ENCODE peak calls at places on chromosome 4, in ten cellular contexts. C is stimulated activated CD4-positive, alpha-beta T cell treated with anti-CD3 and anti-CD28 coated beads, Interleukin-1b, Interleukin-23, amount 100 ng/mL, for 1 hour; L is iPS-NIHi11; U is HTR-8/SVneo; R is activated naive CD8-positive, alpha-beta T cell treated with anti-CD3 and anti-CD28 coated beads, Interleukin-2, amount 50 U/mL, for 16 hours; O is ELR; T is NCI-H2107; J is activated T-helper 1 cell treated with anti-CD3 and anti-CD28 coated beads, Interleukin-2, amount 50 U/mL, for 16 hours; W is GM10248; S is fibroblast of gingiva. K is an unnamed sample.

GRCh38 chr4:142845293-142846070 is 619 bp downstream of the INPP4B start:
- DNase-seq in L (peak), U (no peak), W (peak), J (no peak), S (no peak), R (no peak), C (no peak), O (peak), T (no peak), K (peak)

GRCh38 chr4:78496021-78496643 is 55.4 kb upstream of the ANXA3 start:
- DNase-seq in J (no peak), C (no peak), T (no peak), L (no peak), S (peak), W (no peak), U (no peak), O (no peak), R (no peak), K (no peak)

GRCh38 chr4:95534032-95534431 is 14.7 kb downstream of the UNC5C start:
- DNase-seq in U (no peak), W (no peak), R (no peak), C (no peak), L (no peak), O (no peak), J (no peak), T (no peak), S (no peak), K (no peak)

GRCh38 chr4:40200881-40201797 is 4.3 kb downstream of the RHOH start:
- DNase-seq in J (no peak), R (no peak), C (no peak), W (no peak), T (no peak), L (no peak), O (peak), S (peak), U (no peak), K (peak)

GRCh38 chr4:10605746-10606482 is 78.7 kb downstream of the CLNK start:
- DNase-seq in J (no peak), O (peak), C (no peak), S (no peak), T (no peak), U (no peak), L (no peak), W (no peak), R (no peak), K (peak)

GRCh38 chr4:32161382-32161781 is 1441.2 kb downstream of the PCDH7 start:
- DNase-seq in O (peak), S (no peak), W (no peak), J (no peak), T (no peak), C (no peak), L (no peak), R (no peak), U (no peak), K (peak)

GRCh38 chr4:1384675-1385372 is 21.4 kb downstream of the NKX1-1 start:
- DNase-seq in C (no peak), O (no peak), R (no peak), J (no peak), W (no peak), S (no peak), L (no peak), T (no peak), U (no peak), K (no peak)

GRCh38 chr4:154160925-154161324 is 330.7 kb downstream of the DCHS2 start:
- DNase-seq in O (no peak), S (no peak), R (no peak), J (no peak), W (no peak), C (no peak), U (no peak), T (no peak), L (no peak), K (no peak)

GRCh38 chr4:78776729-78777555 is 792 bp downstream of the BMP2K start:
- DNase-seq in S (peak), T (peak), R (peak), L (peak), O (peak), U (peak), C (peak), W (peak), J (peak), K (peak)

GRCh38 chr4:5051210-5051691 is at the start of gene STK32B:
- DNase-seq in J (no peak), C (no peak), O (peak), R (no peak), L (peak), S (peak), W (peak), T (no peak), U (peak), K (peak)

GRCh38 chr4:113004655-113005054 is 44.8 kb upstream of the ANK2 start:
- DNase-seq in L (no peak), U (no peak), C (no peak), O (no peak), T (no peak), R (no peak), W (no peak), J (no peak), S (no peak), K (no peak)

GRCh38 chr4:52627876-52628275 is 31.2 kb downstream of the USP46 start:
- DNase-seq in S (peak), O (no peak), L (no peak), U (no peak), J (no peak), C (no peak), W (no peak), T (no peak), R (no peak), K (no peak)

GRCh38 chr4:40956726-40957255 is 207.0 kb downstream of the NSUN7 start:
- DNase-seq in O (no peak), U (no peak), W (no peak), J (no peak), L (no peak), T (no peak), S (peak), R (no peak), C (no peak), K (no peak)

GRCh38 chr4:40719008-40719623 is 30.6 kb upstream of the NSUN7 start:
- DNase-seq in C (no peak), S (peak), J (no peak), O (peak), T (peak), L (peak), U (peak), R (no peak), W (peak), K (peak)

GRCh38 chr4:55358246-55358645 is 12.2 kb downstream of the SRD5A3 start:
- DNase-seq in W (no peak), L (no peak), T (no peak), J (no peak), O (no peak), C (no peak), U (no peak), S (no peak), R (no peak), K (no peak)

GRCh38 chr4:57148831-57149230 is 38.6 kb upstream of the IGFBP7 start:
- DNase-seq in R (no peak), W (no peak), C (no peak), S (peak), U (no peak), L (no peak), T (no peak), O (peak), J (no peak), K (peak)

GRCh38 chr4:8830611-8831200 is 40.9 kb downstream of the HMX1 start:
- DNase-seq in T (no peak), R (no peak), L (no peak), S (no peak), W (no peak), O (no peak), J (no peak), C (no peak), U (no peak), K (no peak)

GRCh38 chr4:6746721-6747689 is 31.0 kb downstream of the BLOC1S4 start:
- DNase-seq in J (no peak), C (no peak), W (no peak), T (no peak), U (no peak), O (no peak), R (no peak), L (peak), S (no peak), K (peak)

GRCh38 chr4:101419324-101420135 is 72.2 kb upstream of the PPP3CA start:
- DNase-seq in W (peak), T (no peak), S (peak), O (no peak), L (no peak), C (no peak), R (no peak), J (no peak), U (no peak), K (peak)

GRCh38 chr4:8538703-8539567 is 41.3 kb upstream of the GPR78 start:
- DNase-seq in O (peak), S (peak), C (no peak), T (no peak), J (no peak), U (peak), L (no peak), W (no peak), R (no peak), K (peak)

GRCh38 chr4:83216856-83217683 is 67.5 kb downstream of the COQ2 start:
- DNase-seq in J (no peak), U (no peak), L (no peak), R (no peak), O (no peak), S (no peak), T (no peak), C (no peak), W (no peak), K (no peak)

GRCh38 chr4:176187610-176188009 is 7.8 kb downstream of the SPATA4 start:
- DNase-seq in W (no peak), O (peak), L (no peak), U (no peak), C (no peak), T (no peak), J (no peak), R (no peak), S (peak), K (peak)

GRCh38 chr4:127870688-127871087 is 10.0 kb upstream of the PLK4 start:
- DNase-seq in R (no peak), U (no peak), J (no peak), S (peak), L (no peak), T (no peak), O (peak), C (no peak), W (no peak), K (peak)

GRCh38 chr4:144174401-144175067 is 34.0 kb upstream of the GYPA start:
- DNase-seq in L (peak), T (peak), U (peak), W (peak), J (no peak), O (peak), R (no peak), C (no peak), S (peak), K (peak)

GRCh38 chr4:78414116-78414515 is 137.5 kb upstream of the ANXA3 start:
- DNase-seq in R (no peak), W (no peak), T (no peak), J (no peak), C (no peak), L (no peak), U (no peak), S (peak), O (no peak), K (no peak)

GRCh38 chr4:139736257-139736626 is 70.6 kb downstream of the MGST2 start:
- DNase-seq in L (no peak), W (no peak), J (no peak), C (no peak), T (no peak), S (no peak), O (no peak), U (no peak), R (no peak), K (no peak)

GRCh38 chr4:86174496-86174895 is 185.4 kb downstream of the MAPK10 start:
- DNase-seq in L (no peak), O (peak), S (no peak), J (no peak), W (no peak), C (no peak), R (no peak), T (no peak), U (no peak), K (peak)

GRCh38 chr4:1604706-1605205 is 79.4 kb downstream of the FAM53A start:
- DNase-seq in J (peak), W (no peak), T (no peak), L (peak), R (no peak), S (no peak), U (no peak), O (no peak), C (no peak), K (no peak)

GRCh38 chr4:22031423-22031822 is 82.9 kb upstream of the KCNIP4 start:
- DNase-seq in O (no peak), U (no peak), W (no peak), J (no peak), C (no peak), L (no peak), T (no peak), S (no peak), R (no peak), K (no peak)

GRCh38 chr4:135122457-135122856 is 920.9 kb upstream of the PABPC4L start:
- DNase-seq in O (no peak), L (no peak), W (no peak), R (no peak), U (no peak), T (no peak), S (no peak), J (no peak), C (no peak), K (no peak)

GRCh38 chr4:168483786-168484185 is 3.5 kb upstream of the DDX60L start:
- DNase-seq in W (no peak), J (no peak), R (no peak), T (no peak), O (peak), C (no peak), L (no peak), U (no peak), S (no peak), K (peak)

GRCh38 chr4:128315756-128316520 is 28.3 kb upstream of the PGRMC2 start:
- DNase-seq in J (no peak), C (no peak), L (no peak), W (no peak), T (no peak), R (no peak), S (no peak), U (no peak), O (peak), K (peak)

GRCh38 chr4:168555437-168555836 is 58.6 kb downstream of the PALLD start:
- DNase-seq in T (no peak), W (no peak), L (no peak), C (no peak), R (no peak), U (no peak), O (no peak), J (no peak), S (no peak), K (no peak)

GRCh38 chr4:16043820-16044554 is 39.8 kb downstream of the PROM1 start:
- DNase-seq in J (no peak), S (no peak), U (no peak), C (no peak), O (no peak), W (no peak), L (no peak), R (no peak), T (no peak), K (no peak)

GRCh38 chr4:113495790-113496189 is 265.7 kb downstream of the CAMK2D start:
- DNase-seq in J (no peak), L (no peak), R (no peak), S (no peak), O (no peak), T (no peak), W (no peak), C (no peak), U (no peak), K (no peak)

GRCh38 chr4:1471443-1472147 is 65.4 kb upstream of the NKX1-1 start:
- DNase-seq in W (no peak), R (no peak), S (no peak), U (no peak), C (no peak), T (no peak), L (peak), O (no peak), J (peak), K (no peak)

K was measured in M059J.